ENCODE peak calls at places on chromosomes 6 and 20, in seven cellular contexts. Y is HCEC 1CT, T is fibroblast of lung, D is NCI-H146, Q is T-helper 17 cell, H is NCI-H748 treated with DMSO at 0.1 percent for 48 hours, J is nucleus accumbens. A is an unnamed sample.

GRCh38 chr20:36153754-36154695 is 515 bp upstream of the EPB41L1 start:
- DNase-seq in D (peak; percentile 85), Q (no peak), T (peak; percentile 68), Y (peak; percentile 34), J (peak; percentile 71), H (peak; percentile 52), A (peak; percentile 73)

GRCh38 chr6:144809120-144809519 is 524.0 kb downstream of the UTRN start:
- DNase-seq in H (no peak), T (peak; percentile 42), J (no peak), Y (peak; percentile 81), Q (no peak), D (no peak), A (no peak)

GRCh38 chr20:51692806-51693400 is 75.3 kb downstream of the ATP9A start:
- DNase-seq in Y (no peak), H (no peak), J (no peak), D (no peak), Q (no peak), T (no peak), A (no peak)

GRCh38 chr6:2911171-2911570 is 8.1 kb upstream of the SERPINB9 start:
- DNase-seq in Y (no peak), H (no peak), Q (no peak), J (no peak), D (no peak), T (no peak), A (no peak)

GRCh38 chr6:168089186-168090063 is 10.4 kb upstream of the FRMD1 start:
- DNase-seq in T (no peak), Y (no peak), Q (no peak), J (no peak), D (peak; percentile 84), H (peak; percentile 79), A (peak; percentile 39)

GRCh38 chr20:32820698-32821378 is 1.1 kb downstream of the MAPRE1 start:
- DNase-seq in Y (no peak), J (no peak), H (no peak), T (no peak), D (no peak), Q (no peak), A (no peak)

GRCh38 chr20:50371878-50372769 is 138.1 kb upstream of the PTPN1 start:
- DNase-seq in J (no peak), Y (no peak), H (no peak), D (peak; percentile 73), Q (no peak), T (no peak), A (peak; percentile 52)

GRCh38 chr6:24933868-24934401 is 1.8 kb downstream of the RIPOR2 start:
- DNase-seq in J (no peak), Y (peak; percentile 29), Q (peak; percentile 33), T (no peak), D (peak; percentile 55), H (no peak), A (no peak)

GRCh38 chr6:149545258-149545753 is 537 bp downstream of the PPIL4 start:
- DNase-seq in T (peak; percentile 70), H (no peak), D (peak; percentile 61), Y (peak; percentile 64), Q (peak; percentile 57), J (peak; percentile 25), A (no peak)

GRCh38 chr6:139473239-139473701 is 98.8 kb upstream of the CITED2 start:
- DNase-seq in Q (no peak), Y (no peak), T (peak; percentile 56), D (no peak), J (no peak), H (no peak), A (no peak)

GRCh38 chr6:18724056-18724455 is 336.9 kb downstream of the RNF144B start:
- DNase-seq in Y (no peak), D (no peak), Q (no peak), J (no peak), H (no peak), T (no peak), A (no peak)